ENCODE peak calls at places on chromosomes 13 and 19, in five cellular contexts. One of them, this sample, is unnamed.
A peak's percentile ranks its signal among the peaks of the same experiment; 100 is the strongest.

GRCh38 chr19:18253716-18254115 is 20.5 kb downstream of the IQCN start:
- DNase-seq in cardiac muscle cell: no peak
- DNase-seq in fibroblast of lung: no peak
- DNase-seq in brain microvascular endothelial cell: no peak
- DNase-seq in CD4-positive, alpha-beta memory T cell: no peak
- DNase-seq in this sample: no peak

GRCh38 chr13:112958127-112958989 is 10.7 kb upstream of the MCF2L start:
- DNase-seq in fibroblast of lung: no peak
- DNase-seq in cardiac muscle cell: no peak
- DNase-seq in CD4-positive, alpha-beta memory T cell: no peak
- DNase-seq in brain microvascular endothelial cell: no peak
- DNase-seq in this sample: no peak

GRCh38 chr19:16901491-16902175 is 12.8 kb downstream of the F2RL3 start:
- DNase-seq in fibroblast of lung: no peak
- DNase-seq in CD4-positive, alpha-beta memory T cell: no peak
- DNase-seq in cardiac muscle cell: no peak
- DNase-seq in brain microvascular endothelial cell: no peak
- DNase-seq in this sample: no peak

GRCh38 chr13:43786766-43787517 is at the start of gene ENOX1:
- DNase-seq in brain microvascular endothelial cell: peak; percentile 48
- DNase-seq in cardiac muscle cell: peak; percentile 84
- DNase-seq in CD4-positive, alpha-beta memory T cell: peak; percentile 47
- DNase-seq in fibroblast of lung: peak; percentile 72
- DNase-seq in this sample: no peak

GRCh38 chr13:29758591-29759114 is 91.8 kb downstream of the UBL3 start:
- DNase-seq in brain microvascular endothelial cell: peak; percentile 18
- DNase-seq in CD4-positive, alpha-beta memory T cell: peak; percentile 84
- DNase-seq in fibroblast of lung: no peak
- DNase-seq in cardiac muscle cell: peak; percentile 40
- DNase-seq in this sample: peak; percentile 75

GRCh38 chr13:20171364-20171763 is 10.5 kb upstream of the GJA3 start:
- DNase-seq in fibroblast of lung: peak; percentile 53
- DNase-seq in cardiac muscle cell: no peak
- DNase-seq in CD4-positive, alpha-beta memory T cell: no peak
- DNase-seq in brain microvascular endothelial cell: no peak
- DNase-seq in this sample: no peak

GRCh38 chr13:95784891-95785290 is 108.0 kb downstream of the DNAJC3 start:
- DNase-seq in CD4-positive, alpha-beta memory T cell: no peak
- DNase-seq in cardiac muscle cell: peak; percentile 49
- DNase-seq in fibroblast of lung: peak; percentile 69
- DNase-seq in brain microvascular endothelial cell: peak; percentile 5
- DNase-seq in this sample: no peak

GRCh38 chr19:18470153-18470552 is 32.2 kb upstream of the ISYNA1 start:
- DNase-seq in brain microvascular endothelial cell: no peak
- DNase-seq in cardiac muscle cell: no peak
- DNase-seq in fibroblast of lung: no peak
- DNase-seq in CD4-positive, alpha-beta memory T cell: peak; percentile 36
- DNase-seq in this sample: no peak

GRCh38 chr13:94800423-94800822 is 88.1 kb upstream of the SOX21 start:
- DNase-seq in CD4-positive, alpha-beta memory T cell: no peak
- DNase-seq in brain microvascular endothelial cell: no peak
- DNase-seq in cardiac muscle cell: no peak
- DNase-seq in fibroblast of lung: no peak
- DNase-seq in this sample: no peak

GRCh38 chr19:51014242-51014641 is 5.3 kb downstream of the KLK10 start:
- DNase-seq in cardiac muscle cell: no peak
- DNase-seq in CD4-positive, alpha-beta memory T cell: no peak
- DNase-seq in fibroblast of lung: no peak
- DNase-seq in brain microvascular endothelial cell: no peak
- DNase-seq in this sample: peak; percentile 5

GRCh38 chr13:28753208-28753892 is 34.6 kb upstream of the SLC46A3 start:
- DNase-seq in fibroblast of lung: peak; percentile 86
- DNase-seq in brain microvascular endothelial cell: peak; percentile 91
- DNase-seq in CD4-positive, alpha-beta memory T cell: no peak
- DNase-seq in cardiac muscle cell: peak; percentile 95
- DNase-seq in this sample: no peak

GRCh38 chr19:1813837-1814217 is 1.8 kb upstream of the ATP8B3 start:
- DNase-seq in CD4-positive, alpha-beta memory T cell: no peak
- DNase-seq in brain microvascular endothelial cell: no peak
- DNase-seq in fibroblast of lung: no peak
- DNase-seq in cardiac muscle cell: no peak
- DNase-seq in this sample: no peak

GRCh38 chr19:15866646-15867045 is 31.2 kb downstream of the CYP4F2 start:
- DNase-seq in fibroblast of lung: no peak
- DNase-seq in CD4-positive, alpha-beta memory T cell: no peak
- DNase-seq in brain microvascular endothelial cell: no peak
- DNase-seq in cardiac muscle cell: no peak
- DNase-seq in this sample: no peak

GRCh38 chr19:5696196-5697021 is 6.3 kb downstream of the RPL36 start:
- DNase-seq in brain microvascular endothelial cell: no peak
- DNase-seq in CD4-positive, alpha-beta memory T cell: no peak
- DNase-seq in fibroblast of lung: no peak
- DNase-seq in cardiac muscle cell: no peak
- DNase-seq in this sample: no peak

GRCh38 chr19:2197270-2197669 is 33.5 kb downstream of the DOT1L start:
- DNase-seq in fibroblast of lung: no peak
- DNase-seq in brain microvascular endothelial cell: no peak
- DNase-seq in cardiac muscle cell: no peak
- DNase-seq in CD4-positive, alpha-beta memory T cell: no peak
- DNase-seq in this sample: no peak

GRCh38 chr19:811511-812048 is 10.2 kb downstream of the PLPPR3 start:
- DNase-seq in cardiac muscle cell: no peak
- DNase-seq in CD4-positive, alpha-beta memory T cell: no peak
- DNase-seq in brain microvascular endothelial cell: no peak
- DNase-seq in fibroblast of lung: no peak
- DNase-seq in this sample: no peak

GRCh38 chr13:82647540-82647939 is 1234.7 kb downstream of the SLITRK1 start:
- DNase-seq in CD4-positive, alpha-beta memory T cell: no peak
- DNase-seq in brain microvascular endothelial cell: no peak
- DNase-seq in fibroblast of lung: no peak
- DNase-seq in cardiac muscle cell: no peak
- DNase-seq in this sample: no peak

GRCh38 chr13:74219571-74219970 is 85.4 kb upstream of the KLF12 start:
- DNase-seq in fibroblast of lung: peak; percentile 55
- DNase-seq in brain microvascular endothelial cell: no peak
- DNase-seq in CD4-positive, alpha-beta memory T cell: no peak
- DNase-seq in cardiac muscle cell: no peak
- DNase-seq in this sample: no peak

GRCh38 chr19:43441736-43442135 is 23.7 kb downstream of the LYPD3 start:
- DNase-seq in brain microvascular endothelial cell: no peak
- DNase-seq in fibroblast of lung: no peak
- DNase-seq in CD4-positive, alpha-beta memory T cell: no peak
- DNase-seq in cardiac muscle cell: no peak
- DNase-seq in this sample: no peak

GRCh38 chr13:21015284-21015683 is 46.1 kb downstream of the LATS2 start:
- DNase-seq in cardiac muscle cell: peak; percentile 34
- DNase-seq in brain microvascular endothelial cell: no peak
- DNase-seq in fibroblast of lung: peak; percentile 75
- DNase-seq in CD4-positive, alpha-beta memory T cell: no peak
- DNase-seq in this sample: no peak

GRCh38 chr13:82678052-82678451 is 1204.2 kb downstream of the SLITRK1 start:
- DNase-seq in cardiac muscle cell: no peak
- DNase-seq in fibroblast of lung: no peak
- DNase-seq in CD4-positive, alpha-beta memory T cell: no peak
- DNase-seq in brain microvascular endothelial cell: no peak
- DNase-seq in this sample: no peak

GRCh38 chr13:97116754-97117153 is 105.4 kb upstream of the MBNL2 start:
- DNase-seq in brain microvascular endothelial cell: peak; percentile 50
- DNase-seq in cardiac muscle cell: peak; percentile 61
- DNase-seq in CD4-positive, alpha-beta memory T cell: no peak
- DNase-seq in fibroblast of lung: peak; percentile 80
- DNase-seq in this sample: no peak

GRCh38 chr13:28528388-28528787 is 33.5 kb upstream of the FLT1 start:
- DNase-seq in brain microvascular endothelial cell: no peak
- DNase-seq in CD4-positive, alpha-beta memory T cell: no peak
- DNase-seq in cardiac muscle cell: no peak
- DNase-seq in fibroblast of lung: no peak
- DNase-seq in this sample: no peak

GRCh38 chr13:95536629-95537241 is 15.8 kb upstream of the CLDN10 start:
- DNase-seq in brain microvascular endothelial cell: no peak
- DNase-seq in fibroblast of lung: no peak
- DNase-seq in CD4-positive, alpha-beta memory T cell: no peak
- DNase-seq in cardiac muscle cell: peak; percentile 57
- DNase-seq in this sample: peak; percentile 22

GRCh38 chr19:2702170-2703076 is at the start of gene GNG7:
- DNase-seq in brain microvascular endothelial cell: peak; percentile 60
- DNase-seq in fibroblast of lung: peak; percentile 59
- DNase-seq in CD4-positive, alpha-beta memory T cell: peak; percentile 90
- DNase-seq in cardiac muscle cell: peak; percentile 92
- DNase-seq in this sample: peak; percentile 60

GRCh38 chr19:49333426-49334288 is 1.5 kb upstream of the CD37 start:
- DNase-seq in cardiac muscle cell: peak; percentile 31
- DNase-seq in CD4-positive, alpha-beta memory T cell: peak; percentile 85
- DNase-seq in fibroblast of lung: no peak
- DNase-seq in brain microvascular endothelial cell: no peak
- DNase-seq in this sample: peak; percentile 68

GRCh38 chr19:30898353-30899103 is 450.7 kb downstream of the TSHZ3 start:
- DNase-seq in CD4-positive, alpha-beta memory T cell: no peak
- DNase-seq in cardiac muscle cell: no peak
- DNase-seq in brain microvascular endothelial cell: no peak
- DNase-seq in fibroblast of lung: no peak
- DNase-seq in this sample: no peak

GRCh38 chr19:34350161-34350561 is 14.8 kb upstream of the GPI start:
- DNase-seq in cardiac muscle cell: no peak
- DNase-seq in brain microvascular endothelial cell: no peak
- DNase-seq in fibroblast of lung: peak; percentile 38
- DNase-seq in CD4-positive, alpha-beta memory T cell: peak; percentile 91
- DNase-seq in this sample: peak; percentile 99

GRCh38 chr19:7421941-7422744 is 66.7 kb downstream of the PEX11G start:
- DNase-seq in brain microvascular endothelial cell: no peak
- DNase-seq in CD4-positive, alpha-beta memory T cell: no peak
- DNase-seq in cardiac muscle cell: no peak
- DNase-seq in fibroblast of lung: no peak
- DNase-seq in this sample: no peak

GRCh38 chr13:95451656-95452055 is 100.9 kb upstream of the CLDN10 start:
- DNase-seq in brain microvascular endothelial cell: no peak
- DNase-seq in CD4-positive, alpha-beta memory T cell: no peak
- DNase-seq in cardiac muscle cell: no peak
- DNase-seq in fibroblast of lung: peak; percentile 82
- DNase-seq in this sample: no peak

GRCh38 chr19:33781996-33782395 is 14.7 kb upstream of the KCTD15 start:
- DNase-seq in fibroblast of lung: peak; percentile 46
- DNase-seq in brain microvascular endothelial cell: peak; percentile 74
- DNase-seq in cardiac muscle cell: peak; percentile 11
- DNase-seq in CD4-positive, alpha-beta memory T cell: no peak
- DNase-seq in this sample: no peak

GRCh38 chr19:35901055-35901644 is 810 bp upstream of the NFKBID start:
- DNase-seq in brain microvascular endothelial cell: peak; percentile 34
- DNase-seq in CD4-positive, alpha-beta memory T cell: no peak
- DNase-seq in cardiac muscle cell: peak; percentile 25
- DNase-seq in fibroblast of lung: peak; percentile 65
- DNase-seq in this sample: no peak

GRCh38 chr19:20385056-20385455 is 180.5 kb downstream of the ZNF737 start:
- DNase-seq in brain microvascular endothelial cell: no peak
- DNase-seq in fibroblast of lung: no peak
- DNase-seq in CD4-positive, alpha-beta memory T cell: no peak
- DNase-seq in cardiac muscle cell: no peak
- DNase-seq in this sample: no peak

GRCh38 chr19:12596485-12596884 is 14.1 kb downstream of the ZNF490 start:
- DNase-seq in brain microvascular endothelial cell: no peak
- DNase-seq in CD4-positive, alpha-beta memory T cell: no peak
- DNase-seq in cardiac muscle cell: no peak
- DNase-seq in fibroblast of lung: no peak
- DNase-seq in this sample: no peak

GRCh38 chr19:12597594-12597993 is 13.0 kb downstream of the ZNF490 start:
- DNase-seq in cardiac muscle cell: no peak
- DNase-seq in brain microvascular endothelial cell: no peak
- DNase-seq in fibroblast of lung: no peak
- DNase-seq in CD4-positive, alpha-beta memory T cell: no peak
- DNase-seq in this sample: no peak

DNA sequence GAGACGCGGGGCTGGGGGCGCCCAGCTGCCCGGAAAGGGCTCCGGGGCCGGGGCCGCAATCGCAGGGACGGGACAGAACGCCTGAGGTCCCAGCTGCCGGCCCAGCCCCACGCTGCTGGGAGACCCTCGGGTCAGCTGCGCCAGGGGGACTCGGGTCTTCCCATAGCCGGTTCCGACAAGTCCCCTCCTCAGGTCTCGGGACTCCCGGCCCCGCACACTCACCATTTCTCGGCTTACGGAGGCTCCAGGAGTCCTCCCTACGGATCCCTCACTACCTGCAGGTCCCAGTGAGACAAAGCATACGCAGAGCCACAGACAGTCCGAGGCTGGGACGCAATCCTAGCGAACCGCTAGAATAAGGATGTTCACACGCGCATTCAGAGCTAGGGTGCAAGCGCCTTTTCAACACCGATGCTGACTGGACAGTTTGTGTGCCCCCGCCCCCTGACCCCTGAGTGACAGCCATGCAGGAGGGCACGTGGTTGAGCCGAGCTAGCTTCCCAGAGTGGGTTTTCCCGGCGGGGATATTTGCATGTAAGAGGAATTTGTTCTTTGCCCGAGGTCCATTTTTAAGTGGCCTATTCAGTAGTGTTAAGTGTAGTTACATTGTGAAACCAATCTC is 13.6 kb downstream of the ZNF490 start:
- DNase-seq in fibroblast of lung: no peak
- DNase-seq in CD4-positive, alpha-beta memory T cell: no peak
- DNase-seq in brain microvascular endothelial cell: no peak
- DNase-seq in cardiac muscle cell: no peak
- DNase-seq in this sample: no peak
- H3K4me3 ChIP-seq in fibroblast of lung: no peak overlapping the region
- H3K4me3 ChIP-seq in CD4-positive, alpha-beta memory T cell: no peak overlapping the region
- H3K4me3 ChIP-seq in brain microvascular endothelial cell: peak overlapping the region; percentile 3
- H3K4me3 ChIP-seq in cardiac muscle cell: no peak overlapping the region
- H3K4me3 ChIP-seq in this sample: no peak overlapping the region

GRCh38 chr19:40613669-40614594 is 12.8 kb downstream of the LTBP4 start:
- DNase-seq in CD4-positive, alpha-beta memory T cell: peak; percentile 89
- DNase-seq in fibroblast of lung: peak; percentile 89
- DNase-seq in cardiac muscle cell: peak; percentile 84
- DNase-seq in brain microvascular endothelial cell: peak; percentile 85
- DNase-seq in this sample: peak; percentile 85
- H3K4me3 ChIP-seq in CD4-positive, alpha-beta memory T cell: peak overlapping the region; percentile 85
- H3K4me3 ChIP-seq in fibroblast of lung: peak overlapping the region; percentile 55
- H3K4me3 ChIP-seq in cardiac muscle cell: peak overlapping the region; percentile 61
- H3K4me3 ChIP-seq in brain microvascular endothelial cell: peak overlapping the region; percentile 86
- H3K4me3 ChIP-seq in this sample: peak overlapping the region; percentile 83

GRCh38 chr13:75725784-75726183 is 89.7 kb downstream of the LMO7 start:
- DNase-seq in cardiac muscle cell: no peak
- DNase-seq in fibroblast of lung: no peak
- DNase-seq in brain microvascular endothelial cell: no peak
- DNase-seq in CD4-positive, alpha-beta memory T cell: no peak
- DNase-seq in this sample: no peak
- H3K4me3 ChIP-seq in cardiac muscle cell: no peak overlapping the region
- H3K4me3 ChIP-seq in fibroblast of lung: no peak overlapping the region
- H3K4me3 ChIP-seq in brain microvascular endothelial cell: no peak overlapping the region
- H3K4me3 ChIP-seq in CD4-positive, alpha-beta memory T cell: no peak overlapping the region
- H3K4me3 ChIP-seq in this sample: no peak overlapping the region

GRCh38 chr13:72963762-72964161 is 95.0 kb upstream of the KLF5 start:
- DNase-seq in CD4-positive, alpha-beta memory T cell: no peak
- DNase-seq in brain microvascular endothelial cell: no peak
- DNase-seq in fibroblast of lung: no peak
- DNase-seq in cardiac muscle cell: no peak
- DNase-seq in this sample: no peak

GRCh38 chr13:72960541-72960940 is 98.3 kb upstream of the KLF5 start:
- DNase-seq in brain microvascular endothelial cell: no peak
- DNase-seq in fibroblast of lung: no peak
- DNase-seq in CD4-positive, alpha-beta memory T cell: no peak
- DNase-seq in cardiac muscle cell: no peak
- DNase-seq in this sample: no peak

GRCh38 chr13:72959643-72960042 is 99.2 kb upstream of the KLF5 start:
- DNase-seq in brain microvascular endothelial cell: no peak
- DNase-seq in CD4-positive, alpha-beta memory T cell: no peak
- DNase-seq in cardiac muscle cell: peak; percentile 54
- DNase-seq in fibroblast of lung: peak; percentile 49
- DNase-seq in this sample: no peak

GRCh38 chr13:72960114-72960513 is 98.7 kb upstream of the KLF5 start:
- DNase-seq in brain microvascular endothelial cell: no peak
- DNase-seq in cardiac muscle cell: no peak
- DNase-seq in CD4-positive, alpha-beta memory T cell: no peak
- DNase-seq in fibroblast of lung: no peak
- DNase-seq in this sample: no peak
- H3K4me3 ChIP-seq in brain microvascular endothelial cell: no peak overlapping the region
- H3K4me3 ChIP-seq in cardiac muscle cell: no peak overlapping the region
- H3K4me3 ChIP-seq in CD4-positive, alpha-beta memory T cell: no peak overlapping the region
- H3K4me3 ChIP-seq in fibroblast of lung: no peak overlapping the region
- H3K4me3 ChIP-seq in this sample: no peak overlapping the region

This sample was measured in Jurkat, Clone E6-1.